ENCODE peak calls at places on chromosomes 11 and 22, in eight cellular contexts. D is coronary artery, B is progenitor cell of endocrine pancreas, E is OCI-LY7, H is glutamatergic neuron, T is A549, J is H9, N is left lung. U is an unnamed sample.

GRCh38 chr11:122871302-122871701 is 11.3 kb upstream of the JHY start:
- DNase-seq in D (no peak), B (no peak), E (no peak), H (no peak), T (no peak), J (no peak), N (no peak), U (no peak)

GRCh38 chr11:1943576-1943975 is 3.6 kb upstream of the MRPL23 start:
- DNase-seq in D (no peak), B (peak), E (no peak), H (no peak), T (no peak), J (no peak), N (peak), U (peak)

GRCh38 chr11:12411806-12412727 is 34.7 kb downstream of the PARVA start:
- DNase-seq in D (peak), B (peak), E (peak), H (peak), T (peak), J (peak), N (no peak), U (no peak)

GRCh38 chr11:118918128-118918685 is 7.5 kb downstream of the BCL9L start:
- DNase-seq in D (peak), B (no peak), E (no peak), H (no peak), T (peak), J (peak), N (peak), U (no peak)

GRCh38 chr11:69357458-69358397 is 63.8 kb downstream of the MYEOV start:
- DNase-seq in D (no peak), B (peak), E (no peak), H (no peak), T (no peak), J (peak), N (peak), U (peak)

GRCh38 chr22:31229402-31230140 is 17.5 kb downstream of the LIMK2 start:
- DNase-seq in D (no peak), B (no peak), E (no peak), H (no peak), T (no peak), J (no peak), N (no peak), U (no peak)

GRCh38 chr11:30753994-30754393 is 167.8 kb upstream of the MPPED2 start:
- DNase-seq in D (no peak), B (no peak), E (no peak), H (no peak), T (no peak), J (no peak), N (no peak), U (no peak)

GRCh38 chr11:100682247-100682969 is 4.7 kb upstream of the ARHGAP42 start:
- DNase-seq in D (no peak), B (no peak), E (peak), H (no peak), T (peak), J (no peak), N (no peak), U (no peak)

GRCh38 chr11:1830500-1831223 is 4.1 kb upstream of the SYT8 start:
- DNase-seq in D (no peak), B (peak), E (no peak), H (peak), T (no peak), J (no peak), N (peak), U (no peak)

GRCh38 chr22:32880906-32881596 is 79.5 kb downstream of the TIMP3 start:
- DNase-seq in D (no peak), B (no peak), E (no peak), H (peak), T (no peak), J (no peak), N (peak), U (no peak)

GRCh38 chr11:20631525-20632168 is 32.2 kb downstream of the SLC6A5 start:
- DNase-seq in D (no peak), B (no peak), E (no peak), H (no peak), T (no peak), J (no peak), N (no peak), U (no peak)

GRCh38 chr11:57484141-57484710 is 23.9 kb downstream of the RTN4RL2 start:
- DNase-seq in D (no peak), B (no peak), E (peak), H (no peak), T (no peak), J (no peak), N (peak), U (peak)

GRCh38 chr11:118715245-118715807 is 35.9 kb upstream of the TREH start:
- DNase-seq in D (no peak), B (no peak), E (peak), H (no peak), T (no peak), J (no peak), N (no peak), U (no peak)

GRCh38 chr11:61827573-61828378 is at the start of gene FADS2:
- DNase-seq in D (peak), B (peak), E (no peak), H (peak), T (peak), J (peak), N (peak), U (peak)

GRCh38 chr22:19168088-19168890 is 10.2 kb downstream of the SLC25A1 start:
- DNase-seq in D (peak), B (no peak), E (no peak), H (no peak), T (no peak), J (peak), N (no peak), U (no peak)

GRCh38 chr11:67310246-67311050 is 7.1 kb downstream of the SSH3 start:
- DNase-seq in D (peak), B (no peak), E (no peak), H (no peak), T (no peak), J (no peak), N (peak), U (no peak)

GRCh38 chr11:94968334-94968958 is 4.9 kb downstream of the CWC15 start:
- DNase-seq in D (no peak), B (no peak), E (peak), H (no peak), T (peak), J (no peak), N (no peak), U (no peak)

GRCh38 chr11:77523712-77524111 is 49.8 kb upstream of the PAK1 start:
- DNase-seq in D (no peak), B (no peak), E (no peak), H (no peak), T (no peak), J (no peak), N (no peak), U (no peak)

GRCh38 chr11:77522215-77522614 is 48.3 kb upstream of the PAK1 start:
- DNase-seq in D (no peak), B (no peak), E (no peak), H (no peak), T (no peak), J (no peak), N (no peak), U (no peak)

GRCh38 chr11:77525455-77526091 is 51.7 kb upstream of the PAK1 start:
- DNase-seq in D (no peak), B (no peak), E (peak), H (no peak), T (no peak), J (no peak), N (no peak), U (no peak)

GRCh38 chr11:77519847-77520246 is 46.0 kb upstream of the PAK1 start:
- DNase-seq in D (no peak), B (no peak), E (no peak), H (no peak), T (no peak), J (peak), N (no peak), U (no peak)

DNA sequence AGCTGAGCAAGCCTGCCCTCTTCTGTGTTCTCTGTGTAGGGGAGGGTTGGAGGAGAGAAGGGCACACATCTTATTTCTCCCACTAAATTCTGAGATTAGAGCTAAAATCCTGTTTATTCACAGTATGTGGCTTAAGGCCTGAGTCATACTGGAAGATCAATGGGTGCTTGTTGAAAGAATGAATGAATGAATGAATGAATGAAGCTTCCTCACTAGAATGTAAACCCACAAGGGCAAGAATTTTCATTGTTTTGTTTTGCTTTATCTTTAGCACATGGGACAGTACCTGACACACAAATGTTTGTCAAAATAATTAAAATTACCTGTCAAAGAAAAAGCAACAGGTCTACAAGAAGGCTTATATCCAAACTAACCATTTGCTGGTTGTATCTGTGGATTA is 50.6 kb upstream of the PAK1 start:
- DNase-seq in D (no peak), B (no peak), E (no peak), H (no peak), T (no peak), J (no peak), N (no peak), U (no peak)
- TF ChIP-seq CTCF in D (no peak), B (no peak), E (no peak), H (no peak), T (no peak), J (no peak), N (no peak), U (no peak)

DNA sequence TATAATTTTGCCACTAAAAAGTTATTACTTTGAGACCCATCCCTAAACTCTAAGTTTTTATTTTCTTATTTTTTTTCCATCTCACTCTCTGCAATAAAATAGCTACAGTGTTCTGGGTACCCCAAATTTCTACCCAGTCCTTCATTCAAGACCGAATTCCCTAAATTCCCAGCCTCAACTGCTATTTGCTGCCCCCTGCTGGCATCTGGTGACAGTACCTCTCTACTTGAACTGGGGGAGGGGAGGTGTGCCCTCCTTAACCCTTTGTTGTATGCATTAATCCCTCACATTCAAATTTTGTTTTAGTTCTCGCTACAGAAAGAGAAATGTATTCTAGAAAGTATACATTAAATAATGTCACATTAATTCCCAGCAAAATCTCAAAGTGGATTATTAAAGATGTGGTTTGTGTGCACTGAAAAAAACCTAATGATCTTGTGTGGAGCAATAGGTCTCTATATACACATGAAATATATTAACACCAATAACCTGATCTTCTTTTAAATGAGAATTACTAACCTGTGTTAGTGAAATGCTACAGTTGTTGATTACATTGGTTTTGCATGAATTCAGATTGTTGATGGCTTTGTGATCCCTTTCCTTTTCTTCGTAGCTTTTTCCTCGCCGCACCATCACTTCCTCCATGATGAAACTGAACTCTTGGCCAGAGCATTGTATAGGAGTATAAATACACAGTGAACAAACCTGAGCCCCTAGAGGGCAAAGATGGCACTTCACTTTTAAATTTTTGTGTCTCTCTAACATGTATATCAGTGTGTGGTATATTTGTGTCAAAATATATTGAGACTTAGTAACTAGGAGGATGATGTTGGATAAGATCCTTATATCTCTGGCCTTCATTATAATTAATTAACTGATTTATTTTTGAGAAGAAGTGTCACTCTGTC is 590.0 kb downstream of the METTL15 start:
- DNase-seq in D (no peak), B (peak), E (peak), H (peak), T (peak), J (peak), N (no peak), U (no peak)
- TF ChIP-seq CTCF in D (peak), B (peak), E (peak), H (peak), T (peak), J (peak), N (peak), U (no peak)

GRCh38 chr11:130068986-130069683 is 559 bp upstream of the APLP2 start:
- DNase-seq in D (peak), B (no peak), E (no peak), H (peak), T (peak), J (peak), N (peak), U (no peak)
- TF ChIP-seq CTCF in D (no peak), B (no peak), E (peak), H (no peak), T (no peak), J (peak), N (no peak), U (no peak)

DNA sequence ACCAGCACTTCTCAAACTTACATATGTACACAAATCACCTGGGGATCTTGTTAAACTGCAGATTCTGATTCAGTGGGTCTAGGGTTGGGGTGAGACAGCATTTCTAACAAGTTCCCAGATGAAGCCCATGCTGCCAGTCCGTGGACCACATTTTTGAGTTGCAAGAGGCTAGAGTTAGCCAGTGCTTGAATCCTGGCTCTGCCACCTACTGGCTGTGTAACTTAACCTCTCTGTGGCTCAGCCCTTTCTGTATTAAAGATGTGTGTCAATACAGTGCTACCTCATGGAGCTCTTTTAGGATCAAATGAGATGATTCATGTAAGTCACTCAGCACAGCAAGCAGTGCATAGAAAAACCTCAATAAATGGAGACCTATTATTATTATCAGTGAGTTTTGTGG is 90.2 kb upstream of the ISX start:
- DNase-seq in D (no peak), B (no peak), E (peak), H (no peak), T (peak), J (peak), N (no peak), U (no peak)
- TF ChIP-seq CTCF in D (no peak), B (peak), E (peak), H (no peak), T (peak), J (peak), N (no peak), U (no peak)

GRCh38 chr11:65499713-65500261 is 942 bp downstream of the MALAT1 start:
- DNase-seq in D (no peak), B (no peak), E (no peak), H (no peak), T (no peak), J (no peak), N (no peak), U (no peak)

GRCh38 chr11:65497141-65498041 is 1.5 kb upstream of the MALAT1 start:
- DNase-seq in D (peak), B (peak), E (peak), H (peak), T (peak), J (peak), N (peak), U (peak)

GRCh38 chr11:65498977-65499712 is at the start of gene MALAT1:
- DNase-seq in D (peak), B (peak), E (peak), H (peak), T (peak), J (peak), N (peak), U (peak)

GRCh38 chr11:65498042-65498726 is 661 bp upstream of the MALAT1 start:
- DNase-seq in D (peak), B (no peak), E (peak), H (no peak), T (peak), J (no peak), N (peak), U (peak)

GRCh38 chr11:65498727-65498976 is 193 bp upstream of the MALAT1 start:
- DNase-seq in D (no peak), B (no peak), E (no peak), H (no peak), T (no peak), J (no peak), N (no peak), U (no peak)
- TF ChIP-seq CTCF in D (no peak), B (no peak), E (no peak), H (no peak), T (no peak), J (no peak), N (no peak), U (no peak)

GRCh38 chr11:14409891-14410290 is 50.9 kb upstream of the RRAS2 start:
- DNase-seq in D (no peak), B (no peak), E (no peak), H (no peak), T (no peak), J (no peak), N (no peak), U (no peak)

GRCh38 chr11:14417186-14417585 is 58.2 kb upstream of the RRAS2 start:
- DNase-seq in D (no peak), B (no peak), E (no peak), H (no peak), T (no peak), J (no peak), N (no peak), U (no peak)

GRCh38 chr11:14414470-14415461 is 55.8 kb upstream of the RRAS2 start:
- DNase-seq in D (no peak), B (no peak), E (no peak), H (no peak), T (no peak), J (no peak), N (no peak), U (peak)

GRCh38 chr11:14411818-14412217 is 52.8 kb upstream of the RRAS2 start:
- DNase-seq in D (no peak), B (no peak), E (no peak), H (no peak), T (no peak), J (no peak), N (no peak), U (no peak)

GRCh38 chr11:14413307-14414072 is 54.5 kb upstream of the RRAS2 start:
- DNase-seq in D (no peak), B (no peak), E (no peak), H (peak), T (peak), J (peak), N (no peak), U (no peak)
- TF ChIP-seq CTCF in D (no peak), B (peak), E (peak), H (peak), T (no peak), J (peak), N (no peak), U (no peak)

GRCh38 chr11:46322759-46323158 is 24.5 kb upstream of the DGKZ start:
- DNase-seq in D (no peak), B (no peak), E (peak), H (no peak), T (peak), J (peak), N (no peak), U (no peak)
- TF ChIP-seq CTCF in D (no peak), B (peak), E (peak), H (no peak), T (peak), J (peak), N (no peak), U (no peak)

GRCh38 chr11:113412675-113413074 is 25.1 kb downstream of the ANKK1 start:
- DNase-seq in D (no peak), B (no peak), E (no peak), H (no peak), T (no peak), J (no peak), N (no peak), U (no peak)
- TF ChIP-seq CTCF in D (no peak), B (no peak), E (no peak), H (no peak), T (no peak), J (no peak), N (no peak), U (no peak)

DNA sequence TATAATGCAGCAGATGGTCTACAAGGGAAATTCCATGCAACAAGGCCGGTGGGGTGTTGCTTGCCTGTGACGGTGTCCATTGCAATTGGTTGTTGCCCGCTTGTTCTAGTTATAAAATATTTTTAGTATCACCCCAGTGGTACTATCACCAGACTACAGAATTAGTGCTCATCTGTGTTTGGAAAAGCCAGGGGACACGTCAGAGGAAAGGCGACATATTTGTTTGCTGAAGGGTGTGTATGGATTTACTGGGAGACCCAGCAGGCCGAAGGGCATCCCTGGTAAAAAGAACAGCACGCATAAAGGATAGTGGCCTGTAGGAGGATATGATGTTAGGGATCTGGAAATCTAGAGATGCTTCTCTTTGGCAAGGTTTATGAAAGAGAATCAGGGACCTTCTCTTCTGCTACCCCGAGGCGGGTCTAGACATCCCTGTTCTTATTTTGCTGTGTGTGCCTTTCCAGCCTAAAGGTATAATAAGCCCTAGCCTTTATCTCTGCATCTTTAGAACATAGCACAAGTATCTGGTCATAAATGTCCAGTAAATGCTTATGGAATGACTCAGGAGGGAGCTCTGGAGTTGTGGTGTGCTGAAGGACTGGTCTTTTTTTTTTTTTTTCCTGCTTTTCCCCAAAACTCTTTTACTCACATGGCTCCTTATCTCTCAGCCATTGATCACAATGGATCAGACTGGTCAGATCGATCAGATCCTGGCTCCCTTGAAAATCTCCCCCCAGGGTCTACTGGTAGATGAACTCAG is 90.9 kb downstream of the LDLRAD3 start:
- DNase-seq in D (no peak), B (no peak), E (no peak), H (no peak), T (peak), J (no peak), N (no peak), U (no peak)
- TF ChIP-seq CTCF in D (no peak), B (no peak), E (no peak), H (no peak), T (no peak), J (no peak), N (no peak), U (no peak)

U was measured in activated B cell treated with CpG ODN at 0.5 μM for 24 hours.